ENCODE peak calls at places on chromosomes 4 and X, in eight cellular contexts. R is esophagus squamous epithelium; Z is effector memory CD4-positive, alpha-beta T cell; E is lung; L is cardiac muscle cell; A is neural progenitor cell; I is sigmoid colon; B is lower lobe of right lung. C is an unnamed sample. For H3K4me1, the result is how much of the 10 kb centered on the place peaks cover.

GRCh38 chr4:155419266-155419665 is 42.5 kb upstream of the MAP9 start:
- DNase-seq in A (peak), Z (no peak), E (no peak), B (no peak), I (no peak), R (no peak), L (peak), C (no peak)

GRCh38 chr4:185127021-185127925 is 15.8 kb upstream of the SLC25A4 start:
- DNase-seq in E (no peak), B (peak), R (no peak), Z (no peak), A (peak), I (no peak), L (peak), C (no peak)

GRCh38 chrX:15931362-15931761 is 76.7 kb upstream of the AP1S2 start:
- DNase-seq in I (no peak), E (no peak), Z (no peak), R (no peak), A (no peak), B (no peak), L (no peak), C (no peak)

GRCh38 chrX:34918091-34918736 is 24.4 kb upstream of the FAM47B start:
- DNase-seq in L (peak), B (no peak), R (no peak), A (no peak), E (no peak), Z (no peak), I (no peak), C (no peak)

GRCh38 chr4:173014113-173014558 is 154.5 kb upstream of the GALNT7 start:
- DNase-seq in B (no peak), L (peak), R (no peak), E (no peak), A (peak), I (no peak), Z (no peak), C (no peak)

GRCh38 chr4:44415251-44415650 is 33.4 kb downstream of the KCTD8 start:
- DNase-seq in I (no peak), B (no peak), R (no peak), L (no peak), E (no peak), A (no peak), Z (no peak), C (no peak)

GRCh38 chrX:72662020-72662747 is 51.9 kb downstream of the PHKA1 start:
- DNase-seq in R (no peak), Z (no peak), L (no peak), I (no peak), B (no peak), E (no peak), A (no peak), C (no peak)

GRCh38 chrX:151825927-151826471 is 86.7 kb upstream of the MAGEA4 start:
- DNase-seq in B (no peak), R (no peak), A (no peak), I (no peak), E (no peak), L (peak), Z (no peak), C (no peak)

GRCh38 chrX:270848-271367 is 10.3 kb upstream of the PLCXD1 start:
- DNase-seq in L (no peak), Z (no peak), I (peak), R (no peak), A (no peak), B (peak), E (peak), C (no peak)

GRCh38 chr4:57403591-57403990 is 293.4 kb upstream of the IGFBP7 start:
- DNase-seq in R (no peak), B (no peak), Z (no peak), L (no peak), A (no peak), E (no peak), I (no peak), C (no peak)

GRCh38 chr4:186227221-186227620 is at the start of gene KLKB1:
- DNase-seq in I (no peak), E (no peak), R (no peak), B (no peak), L (peak), Z (no peak), A (no peak), C (no peak)

GRCh38 chr4:76156635-76157034 is 8.4 kb upstream of the NUP54 start:
- DNase-seq in B (no peak), E (no peak), L (peak), R (no peak), I (no peak), Z (no peak), A (no peak), C (no peak)

GRCh38 chr4:109359040-109359646 is 56.7 kb upstream of the COL25A1 start:
- DNase-seq in A (no peak), Z (no peak), L (no peak), R (no peak), E (no peak), B (no peak), I (no peak), C (no peak)

GRCh38 chr4:6360385-6360784 is 90.7 kb downstream of the WFS1 start:
- DNase-seq in R (no peak), L (no peak), E (no peak), B (no peak), A (peak), Z (no peak), I (no peak), C (no peak)

GRCh38 chr4:111605111-111605510 is 540.1 kb upstream of the FAM241A start:
- DNase-seq in L (no peak), A (no peak), R (no peak), B (no peak), E (no peak), I (no peak), Z (no peak), C (no peak)

GRCh38 chr4:15291133-15291532 is 136.7 kb upstream of the C1QTNF7 start:
- DNase-seq in E (no peak), Z (no peak), I (no peak), R (no peak), L (no peak), B (no peak), A (no peak), C (no peak)

GRCh38 chr4:88618782-88619485 is 26.7 kb downstream of the HERC3 start:
- DNase-seq in E (no peak), R (no peak), A (no peak), L (no peak), I (no peak), Z (no peak), B (no peak), C (no peak)

GRCh38 chr4:89661490-89661889 is 175.5 kb downstream of the SNCA start:
- DNase-seq in Z (no peak), L (peak), B (no peak), A (peak), I (no peak), E (no peak), R (no peak), C (no peak)

GRCh38 chr4:147409350-147409749 is 71.5 kb upstream of the EDNRA start:
- DNase-seq in L (peak), A (no peak), R (no peak), Z (no peak), B (no peak), E (no peak), I (no peak), C (no peak)

GRCh38 chr4:32775049-32775448 is 2054.9 kb downstream of the PCDH7 start:
- DNase-seq in R (no peak), A (peak), B (no peak), Z (no peak), E (no peak), I (no peak), L (peak), C (no peak)

GRCh38 chr4:148986951-148987350 is 544.7 kb upstream of the NR3C2 start:
- DNase-seq in B (no peak), Z (no peak), E (no peak), R (no peak), L (no peak), I (no peak), A (no peak), C (no peak)

GRCh38 chr4:186855111-186855510 is 131.5 kb upstream of the FAT1 start:
- DNase-seq in I (no peak), B (no peak), E (no peak), A (no peak), R (no peak), L (no peak), Z (no peak), C (no peak)

GRCh38 chr4:101954351-101954750 is 163.8 kb downstream of the BANK1 start:
- DNase-seq in E (no peak), R (no peak), Z (no peak), L (no peak), I (no peak), A (peak), B (no peak), C (no peak)

GRCh38 chrX:119240356-119240755 is 4.3 kb downstream of the PGRMC1 start:
- DNase-seq in L (peak), E (no peak), I (no peak), B (no peak), A (no peak), Z (no peak), R (no peak), C (no peak)

GRCh38 chr4:41661447-41662076 is 87.0 kb downstream of the PHOX2B start:
- DNase-seq in E (peak), Z (no peak), R (no peak), L (peak), B (peak), A (peak), I (no peak), C (no peak)

GRCh38 chr4:184450045-184450444 is 24.3 kb downstream of the IRF2 start:
- DNase-seq in R (no peak), L (peak), Z (no peak), I (no peak), A (no peak), B (no peak), E (no peak), C (no peak)

GRCh38 chrX:22220941-22221340 is 51.8 kb upstream of the CBLL2 start:
- DNase-seq in A (no peak), Z (no peak), I (no peak), L (peak), B (no peak), E (no peak), R (no peak), C (no peak)

GRCh38 chrX:14357314-14357713 is 172.0 kb upstream of the GLRA2 start:
- DNase-seq in A (no peak), R (no peak), B (no peak), E (no peak), I (no peak), L (no peak), Z (no peak), C (no peak)

GRCh38 chr4:180766903-180767302 is 1476.3 kb upstream of the TENM3 start:
- DNase-seq in E (no peak), I (no peak), Z (no peak), B (no peak), L (no peak), A (peak), R (no peak), C (no peak)

GRCh38 chrX:132786217-132786616 is 172.2 kb downstream of the HS6ST2 start:
- DNase-seq in Z (no peak), R (no peak), A (no peak), E (no peak), I (no peak), L (peak), B (no peak), C (no peak)

GRCh38 chr4:95362906-95363578 is 185.7 kb downstream of the UNC5C start:
- DNase-seq in R (no peak), L (peak), A (peak), I (no peak), Z (no peak), B (no peak), E (no peak), C (no peak)

GRCh38 chr4:16029886-16030285 is 53.9 kb downstream of the PROM1 start:
- DNase-seq in A (no peak), B (no peak), R (no peak), Z (no peak), L (no peak), I (no peak), E (no peak), C (no peak)

GRCh38 chrX:19798423-19798822 is 89.0 kb downstream of the SH3KBP1 start:
- DNase-seq in I (no peak), B (no peak), L (no peak), A (no peak), R (no peak), Z (no peak), E (no peak), C (no peak)

GRCh38 chr4:104064650-104065577 is 345.1 kb upstream of the TACR3 start:
- DNase-seq in R (no peak), B (peak), I (no peak), E (peak), L (peak), Z (no peak), A (peak), C (no peak)

GRCh38 chrX:106302304-106302703 is 134.2 kb downstream of the PWWP3B start:
- DNase-seq in E (no peak), R (no peak), L (peak), A (no peak), Z (no peak), B (no peak), I (no peak), C (no peak)

GRCh38 chr4:168587326-168588125 is 90.7 kb downstream of the PALLD start:
- DNase-seq in R (no peak), E (no peak), B (no peak), Z (no peak), A (no peak), L (peak), I (peak), C (no peak)

GRCh38 chr4:24595662-24596061 is 11.3 kb upstream of the DHX15 start:
- DNase-seq in A (no peak), E (no peak), L (no peak), B (no peak), R (no peak), I (no peak), Z (no peak), C (no peak)
- H3K4me1 ChIP-seq in A (under half), E (under half), L (under half), B (under half), R (under half), I (under half), Z (under half), C (under half)

GRCh38 chrX:120462370-120462769 is 6.7 kb downstream of the LAMP2 start:
- DNase-seq in B (no peak), L (no peak), E (no peak), Z (no peak), A (no peak), I (no peak), R (no peak), C (no peak)

GRCh38 chrX:120456973-120457372 is 12.1 kb downstream of the LAMP2 start:
- DNase-seq in L (no peak), E (no peak), B (no peak), R (no peak), I (no peak), A (no peak), Z (no peak), C (peak)

GRCh38 chrX:120457766-120458180 is 11.3 kb downstream of the LAMP2 start:
- DNase-seq in Z (no peak), E (no peak), B (no peak), L (peak), R (no peak), A (no peak), I (no peak), C (no peak)

GRCh38 chrX:120463241-120463640 is 5.9 kb downstream of the LAMP2 start:
- DNase-seq in A (no peak), Z (no peak), E (peak), R (no peak), L (peak), I (no peak), B (no peak), C (no peak)

GRCh38 chrX:120459313-120459712 is 9.8 kb downstream of the LAMP2 start:
- DNase-seq in A (no peak), L (no peak), B (no peak), E (no peak), R (no peak), Z (no peak), I (no peak), C (no peak)
- H3K4me1 ChIP-seq in A (under half), L (under half), B (under half), E (under half), R (half or more), Z (under half), I (under half), C (under half)

DNA sequence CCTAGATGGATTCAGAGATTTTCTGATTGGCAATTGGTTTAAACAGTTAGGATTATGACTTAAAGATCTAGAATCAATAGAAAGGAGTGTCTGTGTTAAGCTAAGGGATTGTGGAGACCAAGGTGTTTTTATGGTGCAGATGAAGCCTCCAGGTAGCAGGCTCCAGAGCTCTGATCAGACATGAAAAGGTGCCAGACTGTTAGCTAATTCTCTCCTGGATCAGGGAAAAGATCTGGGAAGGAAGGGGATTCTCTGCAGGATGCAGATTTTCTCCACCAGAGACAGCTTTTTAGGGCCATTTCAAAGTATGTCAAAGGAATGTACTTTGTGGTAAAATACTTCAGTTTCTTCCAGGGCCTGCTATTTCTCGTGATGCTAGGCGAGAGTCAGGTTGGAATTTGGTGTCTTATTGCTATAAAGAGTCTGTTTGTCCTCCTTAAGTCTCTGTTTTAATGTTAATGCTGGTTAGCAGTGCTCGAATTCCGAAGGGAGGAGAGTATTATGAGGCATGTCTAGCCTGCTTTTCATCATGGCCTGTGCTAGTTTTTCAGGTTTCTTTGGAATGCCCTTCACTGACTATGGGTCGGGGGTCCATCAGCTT is 12.0 kb upstream of the GPR78 start:
- DNase-seq in L (no peak), Z (no peak), E (no peak), R (no peak), I (no peak), B (no peak), A (no peak), C (no peak)
- H3K4me1 ChIP-seq in L (under half), Z (under half), E (under half), R (under half), I (under half), B (under half), A (under half), C (under half)

GRCh38 chrX:9503261-9503660 is 38.4 kb downstream of the TBL1X start:
- DNase-seq in B (no peak), L (no peak), Z (no peak), E (no peak), I (no peak), A (no peak), R (no peak), C (no peak)
- H3K4me1 ChIP-seq in B (under half), L (under half), Z (under half), E (under half), I (under half), A (under half), R (under half), C (under half)

GRCh38 chr4:113565702-113566012 is 195.9 kb downstream of the CAMK2D start:
- DNase-seq in L (no peak), B (no peak), Z (no peak), E (no peak), R (no peak), A (no peak), I (no peak), C (no peak)
- H3K4me1 ChIP-seq in L (under half), B (under half), Z (under half), E (under half), R (under half), A (under half), I (under half), C (under half)

GRCh38 chr4:119726505-119726904 is 97.9 kb upstream of the PDE5A start:
- DNase-seq in I (no peak), B (no peak), R (no peak), A (no peak), Z (no peak), E (no peak), L (no peak), C (no peak)
- H3K4me1 ChIP-seq in I (under half), B (under half), R (under half), A (under half), Z (under half), E (under half), L (under half), C (under half)

GRCh38 chr4:2798399-2799301 is 5.8 kb downstream of the SH3BP2 start:
- DNase-seq in I (peak), L (peak), Z (no peak), E (peak), A (peak), R (no peak), B (peak), C (no peak)
- H3K4me1 ChIP-seq in I (half or more), L (under half), Z (half or more), E (half or more), A (under half), R (half or more), B (half or more), C (half or more)

DNA sequence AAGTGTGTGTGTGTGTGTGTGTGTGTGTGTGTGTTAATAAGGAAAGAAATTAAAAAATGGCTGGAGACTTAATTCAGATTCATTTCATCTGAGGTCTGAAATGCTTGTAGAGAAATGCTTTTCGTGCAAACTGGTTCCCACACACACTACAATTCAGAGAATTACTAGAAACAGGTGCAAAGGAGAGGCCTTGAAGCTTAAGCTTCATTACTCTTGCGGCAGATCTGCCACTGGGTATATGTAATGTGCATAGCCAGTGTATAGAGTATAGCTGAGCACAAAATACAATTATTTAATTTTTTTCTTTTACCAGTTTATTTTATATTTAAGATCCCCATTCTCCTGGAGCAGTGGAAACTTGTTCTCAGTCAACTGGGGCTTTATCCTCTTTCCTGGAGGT is 31.8 kb upstream of the MAGEB10 start:
- DNase-seq in B (no peak), A (no peak), R (no peak), I (no peak), E (no peak), L (no peak), Z (no peak), C (no peak)
- H3K4me1 ChIP-seq in B (under half), A (under half), R (under half), I (under half), E (under half), L (under half), Z (under half), C (under half)

GRCh38 chr4:1799364-1799996 is 6.4 kb downstream of the FGFR3 start:
- DNase-seq in I (no peak), R (no peak), B (no peak), E (no peak), Z (no peak), A (no peak), L (no peak), C (no peak)

GRCh38 chr4:1797298-1797860 is 4.3 kb downstream of the FGFR3 start:
- DNase-seq in L (no peak), R (no peak), Z (no peak), A (no peak), I (no peak), B (no peak), E (no peak), C (no peak)

GRCh38 chr4:1796486-1797204 is 3.6 kb downstream of the FGFR3 start:
- DNase-seq in I (no peak), Z (no peak), E (no peak), L (no peak), B (no peak), A (no peak), R (no peak), C (no peak)

GRCh38 chr4:1798530-1799363 is 5.7 kb downstream of the FGFR3 start:
- DNase-seq in L (no peak), A (no peak), E (no peak), I (no peak), B (no peak), R (no peak), Z (no peak), C (no peak)

GRCh38 chr4:1797861-1798529 is 4.9 kb downstream of the FGFR3 start:
- DNase-seq in B (no peak), Z (no peak), E (no peak), A (no peak), R (no peak), I (no peak), L (no peak), C (no peak)
- H3K4me1 ChIP-seq in B (under half), Z (under half), E (under half), A (under half), R (half or more), I (under half), L (under half), C (under half)

GRCh38 chr4:128572778-128573241 is 236.7 kb upstream of the JADE1 start:
- DNase-seq in I (no peak), E (no peak), L (no peak), A (no peak), Z (no peak), B (no peak), R (no peak), C (no peak)
- H3K4me1 ChIP-seq in I (half or more), E (under half), L (under half), A (under half), Z (under half), B (under half), R (under half), C (under half)

C was measured in naive thymus-derived CD4-positive, alpha-beta T cell.